ENCODE peak calls at places on chromosomes 6 and 20, in five cellular contexts. Q is WTC11, L is K562, Z is HepG2, J is H1. F is an unnamed sample.

GRCh38 chr6:63798378-63798777 is 162.8 kb downstream of the PHF3 start:
- DNase-seq in Q (no peak), L (no peak), Z (no peak), J (no peak), F (no peak)

GRCh38 chr20:46151936-46152335 is 33.8 kb downstream of the CD40 start:
- DNase-seq in Q (peak), L (peak), Z (peak), J (no peak), F (no peak)

GRCh38 chr6:109718991-109719390 is 27.9 kb downstream of the FIG4 start:
- DNase-seq in Q (no peak), L (no peak), Z (no peak), J (no peak), F (no peak)

GRCh38 chr6:160737934-160738333 is 35.9 kb downstream of the PLG start:
- DNase-seq in Q (no peak), L (no peak), Z (no peak), J (no peak), F (no peak)

GRCh38 chr20:13220194-13220856 is 749 bp upstream of the ISM1 start:
- DNase-seq in Q (peak), L (no peak), Z (no peak), J (peak), F (no peak)

GRCh38 chr20:44081476-44081875 is 105.5 kb downstream of the JPH2 start:
- DNase-seq in Q (no peak), L (no peak), Z (no peak), J (no peak), F (no peak)

GRCh38 chr6:88120635-88121034 is 45.5 kb downstream of the CNR1 start:
- DNase-seq in Q (no peak), L (no peak), Z (no peak), J (no peak), F (no peak)

GRCh38 chr6:147141690-147142308 is 62.4 kb upstream of the STXBP5 start:
- DNase-seq in Q (no peak), L (peak), Z (no peak), J (no peak), F (no peak)

GRCh38 chr6:144289006-144289405 is 3.9 kb downstream of the UTRN start:
- DNase-seq in Q (no peak), L (no peak), Z (no peak), J (no peak), F (no peak)

GRCh38 chr20:49215232-49215631 is 4.0 kb upstream of the DDX27 start:
- DNase-seq in Q (no peak), L (no peak), Z (no peak), J (no peak), F (no peak)

GRCh38 chr6:170114187-170114945 is 176.5 kb downstream of the DLL1 start:
- DNase-seq in Q (peak), L (no peak), Z (no peak), J (no peak), F (no peak)

GRCh38 chr6:169863710-169864109 is 112.3 kb downstream of the ERMARD start:
- DNase-seq in Q (no peak), L (no peak), Z (no peak), J (no peak), F (no peak)

GRCh38 chr6:25489399-25489798 is 162.6 kb upstream of the SCGN start:
- DNase-seq in Q (no peak), L (no peak), Z (no peak), J (no peak), F (no peak)

GRCh38 chr6:112268011-112268410 is 13.6 kb upstream of the LAMA4 start:
- DNase-seq in Q (no peak), L (no peak), Z (no peak), J (no peak), F (no peak)

GRCh38 chr6:159953091-159953581 is 15.7 kb upstream of the IGF2R start:
- DNase-seq in Q (no peak), L (no peak), Z (no peak), J (no peak), F (no peak)

GRCh38 chr20:50574586-50574985 is 64.4 kb downstream of the PTPN1 start:
- DNase-seq in Q (no peak), L (no peak), Z (no peak), J (no peak), F (no peak)

GRCh38 chr6:17962436-17963031 is 24.9 kb downstream of the KIF13A start:
- DNase-seq in Q (no peak), L (peak), Z (no peak), J (no peak), F (no peak)

GRCh38 chr6:18897350-18897749 is 510.2 kb downstream of the RNF144B start:
- DNase-seq in Q (no peak), L (no peak), Z (no peak), J (no peak), F (no peak)

GRCh38 chr6:3943373-3943772 is 94.2 kb downstream of the FAM50B start:
- DNase-seq in Q (no peak), L (no peak), Z (no peak), J (no peak), F (no peak)

GRCh38 chr6:73200735-73201134 is 24.6 kb downstream of the KHDC1L start:
- DNase-seq in Q (no peak), L (no peak), Z (no peak), J (no peak), F (no peak)

GRCh38 chr6:37699138-37699766 is 1.6 kb upstream of the MDGA1 start:
- DNase-seq in Q (no peak), L (no peak), Z (no peak), J (no peak), F (no peak)

GRCh38 chr6:139536751-139537617 is 162.5 kb upstream of the CITED2 start:
- DNase-seq in Q (no peak), L (no peak), Z (no peak), J (no peak), F (no peak)

GRCh38 chr6:41344865-41345264 is 9.5 kb downstream of the NCR2 start:
- DNase-seq in Q (no peak), L (no peak), Z (no peak), J (no peak), F (no peak)

GRCh38 chr20:44615169-44615791 is 32.9 kb downstream of the PKIG start:
- DNase-seq in Q (no peak), L (no peak), Z (no peak), J (no peak), F (no peak)

GRCh38 chr6:65650086-65650485 is 56.9 kb downstream of the EYS start:
- DNase-seq in Q (no peak), L (no peak), Z (no peak), J (no peak), F (no peak)

GRCh38 chr20:43837856-43838702 is 76.6 kb upstream of the TOX2 start:
- DNase-seq in Q (no peak), L (no peak), Z (no peak), J (no peak), F (no peak)

GRCh38 chr20:58054744-58055373 is 173.6 kb downstream of the ANKRD60 start:
- DNase-seq in Q (peak), L (no peak), Z (no peak), J (no peak), F (no peak)

GRCh38 chr6:14638932-14639875 is 521.6 kb downstream of the CD83 start:
- DNase-seq in Q (no peak), L (peak), Z (no peak), J (no peak), F (peak)

GRCh38 chr20:3377644-3378043 is 29.8 kb downstream of the DNAAF9 start:
- DNase-seq in Q (no peak), L (no peak), Z (no peak), J (no peak), F (no peak)

GRCh38 chr6:158744986-158745430 is 74.2 kb downstream of the EZR start:
- DNase-seq in Q (no peak), L (no peak), Z (no peak), J (no peak), F (no peak)

GRCh38 chr6:73579389-73579788 is 58.6 kb upstream of the EEF1A1 start:
- DNase-seq in Q (peak), L (no peak), Z (no peak), J (no peak), F (no peak)

GRCh38 chr6:3876866-3877265 is 27.7 kb downstream of the FAM50B start:
- DNase-seq in Q (no peak), L (no peak), Z (no peak), J (no peak), F (no peak)

GRCh38 chr20:5642155-5642981 is 107.8 kb upstream of the SHLD1 start:
- DNase-seq in Q (no peak), L (no peak), Z (no peak), J (no peak), F (no peak)

GRCh38 chr6:20426177-20427082 is 24.8 kb downstream of the E2F3 start:
- DNase-seq in Q (no peak), L (no peak), Z (no peak), J (no peak), F (no peak)

GRCh38 chr6:37442416-37443218 is 9.6 kb downstream of the CMTR1 start:
- DNase-seq in Q (no peak), L (no peak), Z (no peak), J (no peak), F (no peak)

GRCh38 chr20:528923-529594 is 14.5 kb downstream of the CSNK2A1 start:
- DNase-seq in Q (no peak), L (no peak), Z (no peak), J (no peak), F (no peak)

GRCh38 chr20:62860924-62861691 is 514 bp downstream of the TCFL5 start:
- DNase-seq in Q (no peak), L (peak), Z (no peak), J (no peak), F (no peak)

GRCh38 chr20:57670288-57671071 is 39.3 kb downstream of the PMEPA1 start:
- DNase-seq in Q (no peak), L (no peak), Z (no peak), J (no peak), F (no peak)

GRCh38 chr6:148218542-148219258 is 123.9 kb upstream of the SASH1 start:
- DNase-seq in Q (no peak), L (no peak), Z (no peak), J (no peak), F (no peak)

DNA sequence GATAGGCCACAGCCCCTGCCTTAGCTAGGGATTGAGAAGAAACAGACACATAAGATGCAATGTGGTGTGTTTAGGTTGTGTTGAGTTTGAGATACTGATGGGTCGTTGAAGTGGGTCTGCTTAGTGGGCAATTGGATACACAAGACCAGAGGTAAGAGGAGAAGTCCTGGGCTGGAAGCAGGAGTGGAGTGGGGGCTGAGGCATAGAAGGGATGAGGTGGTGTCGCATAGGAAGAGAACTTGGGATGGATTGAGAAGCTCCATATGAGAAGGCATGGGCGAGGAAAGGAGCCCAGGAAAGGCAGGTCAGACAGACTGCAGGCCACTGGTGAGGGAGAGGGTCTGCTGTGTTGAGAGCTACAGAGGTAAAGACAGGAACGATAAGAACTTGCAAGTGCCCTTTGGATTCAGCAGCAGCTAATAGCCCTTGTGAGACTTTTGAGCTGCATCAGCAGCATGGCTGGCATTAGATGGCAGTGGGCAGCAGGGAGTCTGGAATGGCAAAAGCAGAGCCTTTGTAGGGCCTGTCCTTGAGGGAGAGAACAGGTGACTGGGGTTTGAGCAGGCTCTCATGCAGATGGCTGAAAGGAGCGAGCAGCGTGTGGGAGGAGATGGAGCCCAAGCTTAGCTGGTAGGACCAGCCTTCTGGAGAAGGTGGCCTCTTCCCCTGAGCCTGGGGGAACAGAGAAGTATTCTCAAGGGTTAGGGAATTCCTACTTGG is 33.2 kb downstream of the PLCG1 start:
- DNase-seq in Q (peak), L (no peak), Z (no peak), J (no peak), F (no peak)
- TF ChIP-seq ATF2 in Q (no peak), L (no peak), Z (no peak), J (no peak), F (no peak)

DNA sequence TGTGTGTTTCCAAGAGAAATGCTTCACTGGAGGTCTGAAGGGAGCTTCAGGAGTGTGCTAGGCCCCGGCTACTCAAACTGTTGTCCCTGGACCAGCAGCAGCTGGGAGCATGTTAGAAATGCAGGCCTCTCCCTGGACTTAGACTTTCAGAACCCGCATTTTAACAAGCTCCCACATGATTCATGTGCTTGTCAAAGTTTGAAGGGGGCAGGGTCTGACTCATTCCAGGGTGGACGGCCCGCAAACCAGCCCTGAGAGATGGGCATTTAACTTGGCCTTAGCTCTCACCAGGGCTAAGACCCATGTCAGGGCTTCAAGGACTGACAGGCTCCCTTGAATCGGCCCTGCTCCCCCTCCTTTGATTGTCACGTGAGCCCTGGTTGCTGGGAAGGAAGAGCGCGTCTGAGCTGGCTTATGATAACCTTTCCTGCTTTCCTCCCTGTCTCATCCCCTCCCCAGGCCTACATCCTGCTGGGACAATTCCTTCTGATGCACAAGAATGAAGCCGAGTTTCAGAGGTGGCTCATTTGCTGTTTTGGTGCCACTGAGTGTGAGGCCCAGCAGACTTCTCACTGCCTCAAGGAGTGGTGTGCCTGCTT is 35.5 kb downstream of the BANF2 start:
- DNase-seq in Q (no peak), L (no peak), Z (no peak), J (no peak), F (no peak)
- TF ChIP-seq ATF2 in Q (no peak), L (no peak), Z (no peak), J (no peak), F (no peak)

GRCh38 chr20:21546355-21546754 is 32.5 kb upstream of the NKX2-2 start:
- DNase-seq in Q (no peak), L (no peak), Z (no peak), J (no peak), F (no peak)

GRCh38 chr20:21554376-21554890 is 40.6 kb upstream of the NKX2-2 start:
- DNase-seq in Q (no peak), L (no peak), Z (no peak), J (no peak), F (no peak)

GRCh38 chr20:21550587-21550986 is 36.7 kb upstream of the NKX2-2 start:
- DNase-seq in Q (no peak), L (no peak), Z (no peak), J (no peak), F (no peak)

GRCh38 chr20:21548390-21549035 is 34.6 kb upstream of the NKX2-2 start:
- DNase-seq in Q (no peak), L (no peak), Z (no peak), J (no peak), F (peak)
- TF ChIP-seq ATF2 in Q (no peak), L (no peak), Z (no peak), J (no peak), F (no peak)

GRCh38 chr6:149950423-149950822 is 8.6 kb downstream of the ULBP2 start:
- DNase-seq in Q (no peak), L (no peak), Z (no peak), J (no peak), F (no peak)
- TF ChIP-seq ATF2 in Q (no peak), L (no peak), Z (no peak), J (no peak), F (no peak)

GRCh38 chr6:151225919-151226318 is 13.8 kb upstream of the AKAP12 start:
- DNase-seq in Q (no peak), L (no peak), Z (no peak), J (no peak), F (no peak)

GRCh38 chr6:151230277-151230577 is 9.5 kb upstream of the AKAP12 start:
- DNase-seq in Q (no peak), L (no peak), Z (no peak), J (no peak), F (no peak)

GRCh38 chr6:151228788-151229400 is 10.9 kb upstream of the AKAP12 start:
- DNase-seq in Q (no peak), L (no peak), Z (no peak), J (no peak), F (no peak)

GRCh38 chr6:151232899-151233298 is 6.9 kb upstream of the AKAP12 start:
- DNase-seq in Q (no peak), L (no peak), Z (no peak), J (no peak), F (no peak)

DNA sequence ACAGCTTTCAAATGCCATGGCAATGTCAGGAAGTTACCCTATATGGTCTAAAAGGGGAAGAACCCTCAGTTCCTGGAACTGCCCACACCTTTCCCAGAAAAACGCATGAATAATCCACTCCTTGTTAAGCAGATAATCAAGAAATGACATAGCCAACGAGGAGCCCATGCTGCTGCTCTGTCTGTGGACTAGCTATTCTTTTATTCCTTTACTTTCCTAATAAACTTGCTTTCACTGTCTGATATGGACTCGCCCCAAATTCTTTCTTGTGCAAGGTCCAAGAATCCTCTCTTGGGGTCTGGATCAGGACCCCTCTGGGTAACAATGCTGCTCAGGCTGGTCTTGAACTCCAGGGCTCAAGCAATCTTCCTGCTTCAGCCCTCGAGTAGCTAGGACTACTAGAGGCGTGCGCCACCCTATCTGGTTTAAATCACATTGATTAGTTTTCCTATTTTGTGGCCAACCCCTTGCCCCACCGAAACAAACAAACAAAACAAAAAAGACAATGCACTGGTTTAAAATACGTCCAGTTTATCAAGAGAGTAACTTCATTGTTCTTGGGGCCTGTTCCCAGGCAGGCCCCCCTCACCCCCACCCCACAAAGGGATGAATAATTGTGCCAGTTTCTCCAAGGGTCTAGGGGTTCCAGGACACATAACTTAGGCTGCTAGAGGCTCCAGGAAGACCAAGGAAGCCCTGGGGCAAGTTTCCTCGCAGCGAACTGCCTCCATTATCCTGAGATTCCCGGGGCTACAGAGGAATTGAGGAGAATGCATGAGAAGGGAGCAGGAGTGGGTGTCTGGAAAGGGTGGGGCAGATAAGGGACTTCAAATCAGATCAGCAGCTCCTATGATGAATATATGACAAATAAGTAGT is 10.1 kb upstream of the AKAP12 start:
- DNase-seq in Q (no peak), L (peak), Z (no peak), J (no peak), F (no peak)
- TF ChIP-seq ATF2 in Q (no peak), L (no peak), Z (no peak), J (no peak), F (no peak)